ENCODE peak calls at places on chromosomes 13 and 19, in seven cellular contexts. P is cardiac muscle cell, F is heart right ventricle, R is heart left ventricle, N is body of pancreas, C is left ventricle myocardium inferior, D is epithelial cell of esophagus. X is an unnamed sample.

GRCh38 chr19:29927944-29928669 is 13.9 kb upstream of the URI1 start:
- DNase-seq in C (no peak), D (no peak), R (no peak), P (peak), F (no peak), N (no peak), X (no peak)

GRCh38 chr19:51531349-51532315 is at the start of gene SIGLEC6:
- DNase-seq in F (peak), D (no peak), C (peak), N (no peak), R (peak), P (no peak), X (no peak)

GRCh38 chr19:1624458-1624857 is 19.2 kb upstream of the UQCR11 start:
- DNase-seq in P (peak), R (peak), D (peak), C (peak), F (peak), N (peak), X (no peak)

GRCh38 chr13:70375718-70376117 is 267.5 kb upstream of the KLHL1 start:
- DNase-seq in D (peak), P (no peak), F (no peak), N (no peak), R (no peak), C (no peak), X (no peak)

GRCh38 chr13:39108746-39109145 is 70.5 kb downstream of the NHLRC3 start:
- DNase-seq in R (no peak), F (no peak), D (no peak), C (no peak), P (no peak), N (no peak), X (no peak)

GRCh38 chr13:71864981-71865857 is 1.8 kb downstream of the DACH1 start:
- DNase-seq in P (peak), D (no peak), C (peak), R (peak), N (peak), F (peak), X (no peak)

GRCh38 chr19:44856438-44857083 is 10.5 kb downstream of the NECTIN2 start:
- DNase-seq in D (no peak), F (peak), C (peak), R (peak), N (peak), P (no peak), X (no peak)

GRCh38 chr19:41945135-41945766 is 13.9 kb downstream of the RABAC1 start:
- DNase-seq in C (no peak), F (no peak), D (no peak), P (no peak), N (no peak), R (no peak), X (no peak)

GRCh38 chr13:61246351-61246750 is 169.3 kb downstream of the PCDH20 start:
- DNase-seq in D (no peak), C (no peak), F (no peak), N (no peak), P (no peak), R (no peak), X (no peak)

GRCh38 chr19:42427313-42427712 is at the start of gene LIPE:
- DNase-seq in C (no peak), R (no peak), N (no peak), F (no peak), P (no peak), D (no peak), X (no peak)

GRCh38 chr13:32645854-32646253 is 59.6 kb downstream of the PDS5B start:
- DNase-seq in R (no peak), P (no peak), C (no peak), N (no peak), D (no peak), F (no peak), X (no peak)

GRCh38 chr13:48334534-48335127 is 31.1 kb downstream of the RB1 start:
- DNase-seq in R (no peak), N (no peak), D (peak), C (no peak), P (peak), F (no peak), X (no peak)

GRCh38 chr19:52566588-52566987 is 3.5 kb upstream of the ZNF701 start:
- DNase-seq in F (no peak), C (no peak), P (no peak), N (no peak), D (peak), R (no peak), X (peak)

GRCh38 chr13:110882228-110882627 is 32.6 kb downstream of the ANKRD10 start:
- DNase-seq in N (no peak), F (no peak), R (no peak), C (no peak), D (no peak), P (no peak), X (no peak)

GRCh38 chr13:47997384-47997783 is 3.7 kb downstream of the SUCLA2 start:
- DNase-seq in P (no peak), C (peak), N (no peak), F (no peak), D (no peak), R (no peak), X (no peak)

GRCh38 chr19:35641515-35642151 is at the start of gene ETV2:
- DNase-seq in N (no peak), C (no peak), F (peak), P (peak), R (peak), D (no peak), X (no peak)

GRCh38 chr13:109396266-109396665 is 390.1 kb downstream of the IRS2 start:
- DNase-seq in P (no peak), N (no peak), R (no peak), D (no peak), C (no peak), F (no peak), X (no peak)

GRCh38 chr19:5016781-5017180 is 47.9 kb downstream of the KDM4B start:
- DNase-seq in N (no peak), D (no peak), P (no peak), C (no peak), F (no peak), R (no peak), X (no peak)

GRCh38 chr13:109123971-109124370 is 494.6 kb downstream of the MYO16 start:
- DNase-seq in D (no peak), R (no peak), P (peak), F (no peak), N (no peak), C (no peak), X (no peak)

GRCh38 chr19:48501446-48501960 is 10.1 kb downstream of the LMTK3 start:
- DNase-seq in R (no peak), P (no peak), D (peak), N (peak), F (no peak), C (no peak), X (no peak)

GRCh38 chr19:40596608-40597328 is 4.4 kb upstream of the LTBP4 start:
- DNase-seq in N (peak), D (peak), F (peak), C (peak), P (peak), R (peak), X (no peak)

GRCh38 chr13:36815069-36815468 is 4.0 kb upstream of the RFXAP start:
- DNase-seq in R (no peak), N (no peak), P (no peak), F (no peak), D (no peak), C (no peak), X (no peak)

GRCh38 chr13:22915442-22916082 is 265.2 kb upstream of the SGCG start:
- DNase-seq in D (peak), R (peak), C (peak), P (peak), N (peak), F (no peak), X (no peak)

GRCh38 chr13:21232196-21232595 is 55.7 kb downstream of the MRPL57 start:
- DNase-seq in C (no peak), N (no peak), D (peak), P (no peak), F (no peak), R (no peak), X (no peak)
- TF ChIP-seq CTCF in C (peak), N (no peak), D (peak), P (peak), F (no peak), R (no peak), X (no peak)

GRCh38 chr19:13366529-13367143 is 139.6 kb downstream of the CACNA1A start:
- DNase-seq in N (no peak), D (peak), C (no peak), P (peak), F (no peak), R (no peak), X (peak)
- TF ChIP-seq CTCF in N (no peak), D (peak), C (peak), P (peak), F (peak), R (peak), X (peak)

DNA sequence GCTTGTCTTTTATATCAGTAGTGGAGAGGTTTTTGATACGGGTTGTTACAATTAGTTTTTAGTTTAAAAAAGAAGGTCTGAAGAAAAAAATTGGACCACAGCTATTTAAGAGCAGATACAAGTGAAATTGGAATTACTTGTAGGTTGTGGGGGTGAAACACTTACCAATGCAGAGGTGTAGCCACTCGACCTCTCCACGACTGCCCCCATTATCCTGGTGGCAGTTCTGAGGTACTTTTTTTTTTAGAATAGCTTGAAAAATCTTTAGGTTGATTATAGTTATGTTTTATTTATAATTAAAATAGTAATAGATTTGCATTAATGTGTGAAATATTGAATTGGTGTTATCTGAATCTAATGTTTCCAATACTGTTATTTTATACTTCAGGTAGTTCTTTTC is 60.7 kb downstream of the PAN3 start:
- DNase-seq in D (no peak), C (no peak), N (no peak), R (no peak), F (no peak), P (no peak), X (no peak)
- TF ChIP-seq CTCF in D (no peak), C (no peak), N (no peak), R (no peak), F (no peak), P (no peak), X (no peak)

GRCh38 chr19:19386373-19386869 is 19.1 kb upstream of the GATAD2A start:
- DNase-seq in N (no peak), P (no peak), C (no peak), D (no peak), R (no peak), F (no peak), X (no peak)
- TF ChIP-seq CTCF in N (no peak), P (peak), C (no peak), D (peak), R (peak), F (peak), X (peak)

GRCh38 chr19:54436561-54437229 is 12.3 kb upstream of the LENG8 start:
- DNase-seq in P (no peak), C (no peak), D (no peak), R (no peak), F (peak), N (no peak), X (no peak)
- TF ChIP-seq CTCF in P (no peak), C (no peak), D (no peak), R (no peak), F (no peak), N (no peak), X (no peak)

GRCh38 chr13:99417151-99417820 is 84.0 kb upstream of the TM9SF2 start:
- DNase-seq in C (no peak), P (no peak), F (no peak), D (no peak), N (no peak), R (no peak), X (no peak)
- TF ChIP-seq CTCF in C (no peak), P (no peak), F (no peak), D (no peak), N (no peak), R (no peak), X (no peak)